ENCODE peak calls at places on chromosomes 5 and 9, in nine cellular contexts. M, R, I, K, D, U, S, V and J are unnamed samples.

GRCh38 chr5:170809551-170809950 is 26.0 kb downstream of the GABRP start:
- DNase-seq in M (peak), R (no peak), I (no peak), K (no peak), D (peak), U (no peak), S (no peak), V (no peak), J (no peak)

GRCh38 chr5:149537374-149537959 is 13.8 kb downstream of the CSNK1A1 start:
- DNase-seq in M (no peak), R (no peak), I (no peak), K (no peak), D (no peak), U (no peak), S (no peak), V (no peak), J (no peak)

GRCh38 chr9:81035171-81035570 is 654.2 kb downstream of the TLE1 start:
- DNase-seq in M (no peak), R (no peak), I (no peak), K (no peak), D (peak), U (no peak), S (no peak), V (no peak), J (no peak)

GRCh38 chr9:131578778-131579504 is 33.6 kb downstream of the PRRT1B start:
- DNase-seq in M (no peak), R (peak), I (no peak), K (peak), D (no peak), U (peak), S (no peak), V (no peak), J (no peak)

GRCh38 chr5:173614591-173614990 is 1.9 kb downstream of the BOD1 start:
- DNase-seq in M (no peak), R (no peak), I (no peak), K (no peak), D (no peak), U (no peak), S (no peak), V (no peak), J (no peak)

GRCh38 chr5:74316064-74316586 is 324.4 kb downstream of the ENC1 start:
- DNase-seq in M (no peak), R (no peak), I (no peak), K (no peak), D (peak), U (no peak), S (peak), V (no peak), J (no peak)

GRCh38 chr9:131735238-131736181 is 4.4 kb downstream of the RAPGEF1 start:
- DNase-seq in M (no peak), R (no peak), I (no peak), K (no peak), D (no peak), U (no peak), S (no peak), V (no peak), J (no peak)

GRCh38 chr9:115157245-115157674 is 39.3 kb upstream of the TNC start:
- DNase-seq in M (no peak), R (no peak), I (no peak), K (no peak), D (peak), U (no peak), S (no peak), V (no peak), J (no peak)

GRCh38 chr9:134375011-134375390 is 48.7 kb downstream of the RXRA start:
- DNase-seq in M (no peak), R (no peak), I (peak), K (no peak), D (peak), U (no peak), S (no peak), V (peak), J (no peak)

GRCh38 chr9:81456431-81456970 is 232.8 kb downstream of the TLE1 start:
- DNase-seq in M (no peak), R (no peak), I (no peak), K (no peak), D (peak), U (no peak), S (no peak), V (no peak), J (no peak)

GRCh38 chr9:132244582-132245455 is 83.0 kb downstream of the NTNG2 start:
- DNase-seq in M (no peak), R (no peak), I (peak), K (no peak), D (peak), U (no peak), S (no peak), V (no peak), J (no peak)

GRCh38 chr5:151770383-151771258 is 1.1 kb upstream of the G3BP1 start:
- DNase-seq in M (peak), R (no peak), I (peak), K (no peak), D (peak), U (no peak), S (no peak), V (peak), J (peak)

GRCh38 chr9:135587658-135588057 is 26.1 kb downstream of the PAEP start:
- DNase-seq in M (no peak), R (no peak), I (no peak), K (no peak), D (peak), U (no peak), S (no peak), V (no peak), J (no peak)

GRCh38 chr5:106940986-106941385 is 729.8 kb downstream of the EFNA5 start:
- DNase-seq in M (no peak), R (no peak), I (no peak), K (no peak), D (no peak), U (no peak), S (peak), V (no peak), J (no peak)

GRCh38 chr5:93717162-93717561 is 24.2 kb downstream of the POU5F2 start:
- DNase-seq in M (no peak), R (no peak), I (no peak), K (no peak), D (peak), U (no peak), S (no peak), V (no peak), J (no peak)

GRCh38 chr9:130445268-130445983 is 665 bp downstream of the ASS1 start:
- DNase-seq in M (no peak), R (no peak), I (peak), K (no peak), D (peak), U (no peak), S (no peak), V (no peak), J (no peak)

GRCh38 chr5:1243487-1244152 is 18.4 kb downstream of the SLC6A18 start:
- DNase-seq in M (no peak), R (no peak), I (no peak), K (no peak), D (no peak), U (no peak), S (no peak), V (no peak), J (no peak)

GRCh38 chr9:116193636-116194035 is 40.0 kb downstream of the PAPPA start:
- DNase-seq in M (no peak), R (no peak), I (no peak), K (no peak), D (peak), U (no peak), S (no peak), V (no peak), J (no peak)

GRCh38 chr9:96209407-96210031 is 92.5 kb downstream of the HSD17B3 start:
- DNase-seq in M (no peak), R (no peak), I (no peak), K (no peak), D (peak), U (no peak), S (no peak), V (no peak), J (no peak)

GRCh38 chr5:157342822-157343402 is 77.0 kb downstream of the CYFIP2 start:
- DNase-seq in M (no peak), R (no peak), I (no peak), K (no peak), D (peak), U (no peak), S (no peak), V (no peak), J (peak)

GRCh38 chr9:19246891-19247290 is 16.4 kb downstream of the DENND4C start:
- DNase-seq in M (no peak), R (no peak), I (no peak), K (no peak), D (no peak), U (no peak), S (no peak), V (no peak), J (no peak)

GRCh38 chr5:172616730-172617129 is 24.3 kb upstream of the NEURL1B start:
- DNase-seq in M (no peak), R (no peak), I (no peak), K (no peak), D (peak), U (no peak), S (no peak), V (no peak), J (no peak)

GRCh38 chr5:59041355-59041754 is 458.5 kb downstream of the RAB3C start:
- DNase-seq in M (no peak), R (no peak), I (no peak), K (no peak), D (no peak), U (no peak), S (no peak), V (no peak), J (no peak)

GRCh38 chr5:17022296-17022695 is 86.2 kb upstream of the MYO10 start:
- DNase-seq in M (no peak), R (no peak), I (no peak), K (no peak), D (no peak), U (no peak), S (no peak), V (no peak), J (no peak)

GRCh38 chr5:172687983-172688734 is 47.1 kb downstream of the NEURL1B start:
- DNase-seq in M (no peak), R (no peak), I (no peak), K (no peak), D (no peak), U (no peak), S (no peak), V (no peak), J (no peak)